ENCODE peak calls at places on chromosomes 11 and 22, in four cellular contexts. One of them, this sample, is unnamed.

GRCh38 chr11:76666408-76666807 is 4.1 kb downstream of the LRRC32 start:
- DNase-seq in right lobe of liver: peak
- DNase-seq in brain microvascular endothelial cell: no peak
- DNase-seq in lower lobe of right lung: peak
- DNase-seq in this sample: peak

GRCh38 chr11:123069878-123070821 is 8.2 kb upstream of the HSPA8 start:
- DNase-seq in right lobe of liver: no peak
- DNase-seq in brain microvascular endothelial cell: no peak
- DNase-seq in lower lobe of right lung: no peak
- DNase-seq in this sample: no peak

GRCh38 chr11:133441964-133442660 is 90.2 kb downstream of the OPCML start:
- DNase-seq in right lobe of liver: no peak
- DNase-seq in brain microvascular endothelial cell: no peak
- DNase-seq in lower lobe of right lung: no peak
- DNase-seq in this sample: no peak

GRCh38 chr22:31958625-31959239 is 14.4 kb downstream of the YWHAH start:
- DNase-seq in right lobe of liver: no peak
- DNase-seq in brain microvascular endothelial cell: no peak
- DNase-seq in lower lobe of right lung: peak
- DNase-seq in this sample: peak

GRCh38 chr22:29702931-29703594 is 16.7 kb upstream of the CABP7 start:
- DNase-seq in right lobe of liver: no peak
- DNase-seq in brain microvascular endothelial cell: no peak
- DNase-seq in lower lobe of right lung: peak
- DNase-seq in this sample: no peak

GRCh38 chr11:126764221-126764620 is 236.3 kb downstream of the KIRREL3 start:
- DNase-seq in right lobe of liver: no peak
- DNase-seq in brain microvascular endothelial cell: no peak
- DNase-seq in lower lobe of right lung: no peak
- DNase-seq in this sample: no peak

GRCh38 chr11:31799036-31799793 is 11.9 kb downstream of the PAX6 start:
- DNase-seq in right lobe of liver: no peak
- DNase-seq in brain microvascular endothelial cell: no peak
- DNase-seq in lower lobe of right lung: no peak
- DNase-seq in this sample: no peak

GRCh38 chr11:116811194-116811593 is 11.9 kb downstream of the APOA4 start:
- DNase-seq in right lobe of liver: no peak
- DNase-seq in brain microvascular endothelial cell: no peak
- DNase-seq in lower lobe of right lung: no peak
- DNase-seq in this sample: no peak

GRCh38 chr11:93849751-93850584 is 450 bp downstream of the VSTM5 start:
- DNase-seq in right lobe of liver: no peak
- DNase-seq in brain microvascular endothelial cell: no peak
- DNase-seq in lower lobe of right lung: no peak
- DNase-seq in this sample: no peak

GRCh38 chr11:33383920-33384209 is 126.7 kb downstream of the HIPK3 start:
- DNase-seq in right lobe of liver: no peak
- DNase-seq in brain microvascular endothelial cell: no peak
- DNase-seq in lower lobe of right lung: no peak
- DNase-seq in this sample: no peak

GRCh38 chr22:47784991-47785390 is 1022.5 kb downstream of the TBC1D22A start:
- DNase-seq in right lobe of liver: no peak
- DNase-seq in brain microvascular endothelial cell: no peak
- DNase-seq in lower lobe of right lung: no peak
- DNase-seq in this sample: no peak

GRCh38 chr11:68904458-68904847 is 762 bp downstream of the IGHMBP2 start:
- DNase-seq in right lobe of liver: no peak
- DNase-seq in brain microvascular endothelial cell: peak
- DNase-seq in lower lobe of right lung: no peak
- DNase-seq in this sample: no peak

GRCh38 chr11:95764267-95764898 is 25.2 kb downstream of the FAM76B start:
- DNase-seq in right lobe of liver: no peak
- DNase-seq in brain microvascular endothelial cell: no peak
- DNase-seq in lower lobe of right lung: no peak
- DNase-seq in this sample: no peak

GRCh38 chr11:114085965-114086364 is 26.5 kb downstream of the ZBTB16 start:
- DNase-seq in right lobe of liver: peak
- DNase-seq in brain microvascular endothelial cell: no peak
- DNase-seq in lower lobe of right lung: no peak
- DNase-seq in this sample: no peak

GRCh38 chr22:20613301-20613700 is 105.9 kb downstream of the MED15 start:
- DNase-seq in right lobe of liver: no peak
- DNase-seq in brain microvascular endothelial cell: no peak
- DNase-seq in lower lobe of right lung: no peak
- DNase-seq in this sample: no peak

GRCh38 chr11:46278387-46279173 is 1.1 kb downstream of the CREB3L1 start:
- DNase-seq in right lobe of liver: no peak
- DNase-seq in brain microvascular endothelial cell: peak
- DNase-seq in lower lobe of right lung: peak
- DNase-seq in this sample: no peak

GRCh38 chr22:37052386-37053309 is 1.1 kb downstream of the KCTD17 start:
- DNase-seq in right lobe of liver: peak
- DNase-seq in brain microvascular endothelial cell: no peak
- DNase-seq in lower lobe of right lung: no peak
- DNase-seq in this sample: no peak

GRCh38 chr11:132244871-132245557 is 874.6 kb downstream of the NTM start:
- DNase-seq in right lobe of liver: no peak
- DNase-seq in brain microvascular endothelial cell: no peak
- DNase-seq in lower lobe of right lung: no peak
- DNase-seq in this sample: no peak

GRCh38 chr11:78549624-78550409 is 24.8 kb downstream of the NARS2 start:
- DNase-seq in right lobe of liver: no peak
- DNase-seq in brain microvascular endothelial cell: no peak
- DNase-seq in lower lobe of right lung: no peak
- DNase-seq in this sample: no peak

GRCh38 chr11:66652651-66653050 is 14.1 kb downstream of the RBM4 start:
- DNase-seq in right lobe of liver: no peak
- DNase-seq in brain microvascular endothelial cell: no peak
- DNase-seq in lower lobe of right lung: no peak
- DNase-seq in this sample: no peak

GRCh38 chr22:29820941-29821789 is 16.9 kb downstream of the ASCC2 start:
- DNase-seq in right lobe of liver: peak
- DNase-seq in brain microvascular endothelial cell: peak
- DNase-seq in lower lobe of right lung: peak
- DNase-seq in this sample: no peak

GRCh38 chr22:18088825-18089568 is 11.2 kb downstream of the PEX26 start:
- DNase-seq in right lobe of liver: no peak
- DNase-seq in brain microvascular endothelial cell: no peak
- DNase-seq in lower lobe of right lung: no peak
- DNase-seq in this sample: no peak

GRCh38 chr11:73359341-73359740 is 16.9 kb upstream of the RELT start:
- DNase-seq in right lobe of liver: no peak
- DNase-seq in brain microvascular endothelial cell: peak
- DNase-seq in lower lobe of right lung: no peak
- DNase-seq in this sample: no peak

GRCh38 chr11:65424200-65425104 is 1.9 kb downstream of the NEAT1 start:
- DNase-seq in right lobe of liver: peak
- DNase-seq in brain microvascular endothelial cell: peak
- DNase-seq in lower lobe of right lung: peak
- DNase-seq in this sample: no peak

GRCh38 chr11:118892515-118892914 is 8.8 kb downstream of the CXCR5 start:
- DNase-seq in right lobe of liver: no peak
- DNase-seq in brain microvascular endothelial cell: no peak
- DNase-seq in lower lobe of right lung: no peak
- DNase-seq in this sample: peak

GRCh38 chr11:17012712-17013547 is 1.3 kb downstream of the PLEKHA7 start:
- DNase-seq in right lobe of liver: peak
- DNase-seq in brain microvascular endothelial cell: peak
- DNase-seq in lower lobe of right lung: peak
- DNase-seq in this sample: no peak

GRCh38 chr11:9626778-9627394 is 37.0 kb upstream of the SWAP70 start:
- DNase-seq in right lobe of liver: no peak
- DNase-seq in brain microvascular endothelial cell: no peak
- DNase-seq in lower lobe of right lung: no peak
- DNase-seq in this sample: no peak

GRCh38 chr11:44566952-44567875 is 1.8 kb downstream of the CD82 start:
- DNase-seq in right lobe of liver: no peak
- DNase-seq in brain microvascular endothelial cell: no peak
- DNase-seq in lower lobe of right lung: no peak
- DNase-seq in this sample: no peak

GRCh38 chr11:16799890-16800289 is 61.4 kb downstream of the C11orf58 start:
- DNase-seq in right lobe of liver: no peak
- DNase-seq in brain microvascular endothelial cell: no peak
- DNase-seq in lower lobe of right lung: no peak
- DNase-seq in this sample: no peak

GRCh38 chr11:10314199-10315072 is 9.6 kb downstream of the ADM start:
- DNase-seq in right lobe of liver: no peak
- DNase-seq in brain microvascular endothelial cell: peak
- DNase-seq in lower lobe of right lung: no peak
- DNase-seq in this sample: no peak

GRCh38 chr22:23065495-23066122 is 4.7 kb upstream of the GNAZ start:
- DNase-seq in right lobe of liver: no peak
- DNase-seq in brain microvascular endothelial cell: no peak
- DNase-seq in lower lobe of right lung: peak
- DNase-seq in this sample: peak

GRCh38 chr11:44110231-44110679 is 14.8 kb downstream of the EXT2 start:
- DNase-seq in right lobe of liver: no peak
- DNase-seq in brain microvascular endothelial cell: peak
- DNase-seq in lower lobe of right lung: no peak
- DNase-seq in this sample: no peak

GRCh38 chr11:9206496-9206895 is 58.7 kb downstream of the DENND5A start:
- DNase-seq in right lobe of liver: no peak
- DNase-seq in brain microvascular endothelial cell: peak
- DNase-seq in lower lobe of right lung: no peak
- DNase-seq in this sample: no peak

GRCh38 chr11:95156916-95157568 is 67.4 kb downstream of the ENDOD1 start:
- DNase-seq in right lobe of liver: no peak
- DNase-seq in brain microvascular endothelial cell: no peak
- DNase-seq in lower lobe of right lung: no peak
- DNase-seq in this sample: no peak

GRCh38 chr22:22558972-22559603 is at the start of gene PRAME:
- DNase-seq in right lobe of liver: no peak
- DNase-seq in brain microvascular endothelial cell: peak
- DNase-seq in lower lobe of right lung: peak
- DNase-seq in this sample: no peak

GRCh38 chr22:26751217-26751616 is 93.8 kb downstream of the MIAT start:
- DNase-seq in right lobe of liver: no peak
- DNase-seq in brain microvascular endothelial cell: no peak
- DNase-seq in lower lobe of right lung: no peak
- DNase-seq in this sample: no peak

GRCh38 chr22:43289976-43290663 is 53.1 kb downstream of the SCUBE1 start:
- DNase-seq in right lobe of liver: no peak
- DNase-seq in brain microvascular endothelial cell: no peak
- DNase-seq in lower lobe of right lung: peak
- DNase-seq in this sample: no peak

GRCh38 chr11:22337571-22338464 is at the start of gene SLC17A6:
- DNase-seq in right lobe of liver: no peak
- DNase-seq in brain microvascular endothelial cell: peak
- DNase-seq in lower lobe of right lung: no peak
- DNase-seq in this sample: no peak

GRCh38 chr11:94241896-94242295 is 62.5 kb upstream of the IZUMO1R start:
- DNase-seq in right lobe of liver: no peak
- DNase-seq in brain microvascular endothelial cell: no peak
- DNase-seq in lower lobe of right lung: no peak
- DNase-seq in this sample: no peak

GRCh38 chr22:41535244-41535643 is 9.0 kb downstream of the POLR3H start:
- DNase-seq in right lobe of liver: no peak
- DNase-seq in brain microvascular endothelial cell: no peak
- DNase-seq in lower lobe of right lung: no peak
- DNase-seq in this sample: no peak
- TF ChIP-seq CTCF in right lobe of liver: no peak
- TF ChIP-seq CTCF in brain microvascular endothelial cell: peak
- TF ChIP-seq CTCF in lower lobe of right lung: no peak
- TF ChIP-seq CTCF in this sample: peak

DNA sequence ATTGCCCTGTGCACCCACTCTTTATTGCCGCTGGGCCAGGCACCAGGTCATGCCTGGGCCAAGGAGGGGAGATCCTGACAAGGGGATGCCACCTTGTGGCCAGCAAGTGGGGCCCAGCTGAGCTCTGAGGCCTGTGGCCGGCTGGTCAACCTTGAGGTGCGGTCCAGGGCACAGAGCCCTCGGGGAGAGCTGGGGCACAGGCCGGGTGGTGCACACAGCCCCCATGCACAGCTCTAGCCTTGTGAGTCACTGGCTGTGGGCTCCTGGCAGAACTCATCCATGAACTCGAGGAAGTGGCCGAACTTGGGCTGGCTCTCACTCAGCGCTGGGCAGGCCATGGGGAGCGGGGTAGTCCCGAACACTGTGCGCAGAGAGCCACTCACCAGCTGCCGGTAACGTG is 94.3 kb downstream of the RNF169 start:
- DNase-seq in right lobe of liver: no peak
- DNase-seq in brain microvascular endothelial cell: no peak
- DNase-seq in lower lobe of right lung: no peak
- DNase-seq in this sample: no peak
- TF ChIP-seq CTCF in right lobe of liver: no peak
- TF ChIP-seq CTCF in brain microvascular endothelial cell: no peak
- TF ChIP-seq CTCF in lower lobe of right lung: no peak
- TF ChIP-seq CTCF in this sample: no peak

GRCh38 chr22:41197808-41198585 is 7.1 kb upstream of the L3MBTL2 start:
- DNase-seq in right lobe of liver: peak
- DNase-seq in brain microvascular endothelial cell: no peak
- DNase-seq in lower lobe of right lung: peak
- DNase-seq in this sample: no peak
- TF ChIP-seq CTCF in right lobe of liver: peak
- TF ChIP-seq CTCF in brain microvascular endothelial cell: peak
- TF ChIP-seq CTCF in lower lobe of right lung: no peak
- TF ChIP-seq CTCF in this sample: peak

GRCh38 chr11:122023614-122024250 is 92.3 kb downstream of the BLID start:
- DNase-seq in right lobe of liver: no peak
- DNase-seq in brain microvascular endothelial cell: no peak
- DNase-seq in lower lobe of right lung: no peak
- DNase-seq in this sample: no peak
- TF ChIP-seq CTCF in right lobe of liver: no peak
- TF ChIP-seq CTCF in brain microvascular endothelial cell: peak
- TF ChIP-seq CTCF in lower lobe of right lung: no peak
- TF ChIP-seq CTCF in this sample: peak

DNA sequence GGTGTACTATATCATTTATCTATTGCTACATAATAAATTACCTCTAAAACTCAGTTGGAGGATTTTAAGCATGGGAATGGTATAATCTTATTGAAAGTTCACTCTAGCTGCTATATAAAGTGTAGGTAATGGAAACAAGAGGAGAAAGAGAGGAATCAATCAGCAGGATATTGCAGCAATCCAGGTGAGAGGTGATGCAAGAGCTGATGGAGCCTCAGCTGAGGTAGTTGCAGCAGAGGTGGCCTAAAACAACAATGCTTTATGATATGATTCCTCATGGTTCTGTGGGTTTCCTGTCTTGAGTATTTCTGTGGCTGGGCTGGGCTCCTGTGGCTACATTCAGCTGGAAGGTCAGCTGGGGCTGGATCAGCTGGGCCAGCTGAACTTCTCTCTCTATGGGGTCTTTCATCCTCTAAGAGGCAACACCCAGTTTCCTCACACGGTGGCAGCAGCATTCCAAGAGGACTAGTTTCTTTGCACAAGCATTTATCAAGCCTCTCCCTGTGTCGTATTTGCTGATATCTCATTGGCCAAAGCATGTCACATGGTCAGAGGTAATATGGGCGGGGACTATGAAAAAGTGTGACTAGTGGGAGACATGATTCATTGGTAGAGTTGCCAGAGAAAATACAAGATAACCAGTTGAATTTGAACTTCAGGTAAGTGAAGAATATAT is 135.4 kb upstream of the LARGE1 start:
- DNase-seq in right lobe of liver: no peak
- DNase-seq in brain microvascular endothelial cell: no peak
- DNase-seq in lower lobe of right lung: no peak
- DNase-seq in this sample: no peak
- TF ChIP-seq CTCF in right lobe of liver: no peak
- TF ChIP-seq CTCF in brain microvascular endothelial cell: no peak
- TF ChIP-seq CTCF in lower lobe of right lung: no peak
- TF ChIP-seq CTCF in this sample: peak

This sample was measured in chondrocyte.